ENCODE peak calls at places on chromosome 19, in five cellular contexts. One of them, this sample, is unnamed.

GRCh38 chr19:35549174-35549788 is 3.9 kb downstream of the TMEM147 start:
- DNase-seq in Daoy: peak
- DNase-seq in stimulated activated CD4-positive, alpha-beta T cell treated with anti-CD3 and anti-CD28 coated beads, TNF-alpha, amount 100 ng/mL, for 4 hours: no peak
- DNase-seq in activated CD4-positive, alpha-beta T cell treated with anti-CD3 and anti-CD28 coated beads for 48 hours: peak
- DNase-seq in breast epithelium: no peak
- DNase-seq in this sample: peak

GRCh38 chr19:616276-616675 is 17.1 kb downstream of the POLRMT start:
- DNase-seq in activated CD4-positive, alpha-beta T cell treated with anti-CD3 and anti-CD28 coated beads for 48 hours: no peak
- DNase-seq in breast epithelium: no peak
- DNase-seq in stimulated activated CD4-positive, alpha-beta T cell treated with anti-CD3 and anti-CD28 coated beads, TNF-alpha, amount 100 ng/mL, for 4 hours: no peak
- DNase-seq in Daoy: no peak
- DNase-seq in this sample: no peak

GRCh38 chr19:44792286-44792685 is 14.6 kb downstream of the CBLC start:
- DNase-seq in breast epithelium: no peak
- DNase-seq in activated CD4-positive, alpha-beta T cell treated with anti-CD3 and anti-CD28 coated beads for 48 hours: no peak
- DNase-seq in Daoy: no peak
- DNase-seq in stimulated activated CD4-positive, alpha-beta T cell treated with anti-CD3 and anti-CD28 coated beads, TNF-alpha, amount 100 ng/mL, for 4 hours: no peak
- DNase-seq in this sample: no peak

GRCh38 chr19:33408538-33408937 is 35.0 kb downstream of the CEBPG start:
- DNase-seq in activated CD4-positive, alpha-beta T cell treated with anti-CD3 and anti-CD28 coated beads for 48 hours: no peak
- DNase-seq in Daoy: no peak
- DNase-seq in stimulated activated CD4-positive, alpha-beta T cell treated with anti-CD3 and anti-CD28 coated beads, TNF-alpha, amount 100 ng/mL, for 4 hours: no peak
- DNase-seq in breast epithelium: no peak
- DNase-seq in this sample: no peak

GRCh38 chr19:32921624-32922023 is 50.1 kb downstream of the CEP89 start:
- DNase-seq in activated CD4-positive, alpha-beta T cell treated with anti-CD3 and anti-CD28 coated beads for 48 hours: peak
- DNase-seq in Daoy: no peak
- DNase-seq in stimulated activated CD4-positive, alpha-beta T cell treated with anti-CD3 and anti-CD28 coated beads, TNF-alpha, amount 100 ng/mL, for 4 hours: no peak
- DNase-seq in breast epithelium: no peak
- DNase-seq in this sample: no peak

GRCh38 chr19:50025794-50026549 is at the start of gene ZNF473:
- DNase-seq in Daoy: peak
- DNase-seq in activated CD4-positive, alpha-beta T cell treated with anti-CD3 and anti-CD28 coated beads for 48 hours: peak
- DNase-seq in stimulated activated CD4-positive, alpha-beta T cell treated with anti-CD3 and anti-CD28 coated beads, TNF-alpha, amount 100 ng/mL, for 4 hours: peak
- DNase-seq in breast epithelium: peak
- DNase-seq in this sample: peak

GRCh38 chr19:55813906-55814305 is 17.9 kb downstream of the NLRP11 start:
- DNase-seq in Daoy: no peak
- DNase-seq in breast epithelium: no peak
- DNase-seq in activated CD4-positive, alpha-beta T cell treated with anti-CD3 and anti-CD28 coated beads for 48 hours: no peak
- DNase-seq in stimulated activated CD4-positive, alpha-beta T cell treated with anti-CD3 and anti-CD28 coated beads, TNF-alpha, amount 100 ng/mL, for 4 hours: no peak
- DNase-seq in this sample: no peak

GRCh38 chr19:1027020-1027952 is 878 bp downstream of the CNN2 start:
- DNase-seq in activated CD4-positive, alpha-beta T cell treated with anti-CD3 and anti-CD28 coated beads for 48 hours: peak
- DNase-seq in Daoy: no peak
- DNase-seq in stimulated activated CD4-positive, alpha-beta T cell treated with anti-CD3 and anti-CD28 coated beads, TNF-alpha, amount 100 ng/mL, for 4 hours: no peak
- DNase-seq in breast epithelium: no peak
- DNase-seq in this sample: no peak

GRCh38 chr19:18832331-18833140 is 777 bp downstream of the UPF1 start:
- DNase-seq in Daoy: peak
- DNase-seq in breast epithelium: no peak
- DNase-seq in stimulated activated CD4-positive, alpha-beta T cell treated with anti-CD3 and anti-CD28 coated beads, TNF-alpha, amount 100 ng/mL, for 4 hours: no peak
- DNase-seq in activated CD4-positive, alpha-beta T cell treated with anti-CD3 and anti-CD28 coated beads for 48 hours: peak
- DNase-seq in this sample: peak

GRCh38 chr19:47274891-47275865 is 493 bp downstream of the INAFM1 start:
- DNase-seq in Daoy: no peak
- DNase-seq in activated CD4-positive, alpha-beta T cell treated with anti-CD3 and anti-CD28 coated beads for 48 hours: peak
- DNase-seq in breast epithelium: no peak
- DNase-seq in stimulated activated CD4-positive, alpha-beta T cell treated with anti-CD3 and anti-CD28 coated beads, TNF-alpha, amount 100 ng/mL, for 4 hours: no peak
- DNase-seq in this sample: no peak

GRCh38 chr19:39046037-39046821 is 13.9 kb upstream of the FBXO27 start:
- DNase-seq in activated CD4-positive, alpha-beta T cell treated with anti-CD3 and anti-CD28 coated beads for 48 hours: peak
- DNase-seq in stimulated activated CD4-positive, alpha-beta T cell treated with anti-CD3 and anti-CD28 coated beads, TNF-alpha, amount 100 ng/mL, for 4 hours: no peak
- DNase-seq in Daoy: peak
- DNase-seq in breast epithelium: no peak
- DNase-seq in this sample: no peak

GRCh38 chr19:41941410-41942202 is 13.4 kb upstream of the ERFL start:
- DNase-seq in breast epithelium: no peak
- DNase-seq in Daoy: no peak
- DNase-seq in activated CD4-positive, alpha-beta T cell treated with anti-CD3 and anti-CD28 coated beads for 48 hours: no peak
- DNase-seq in stimulated activated CD4-positive, alpha-beta T cell treated with anti-CD3 and anti-CD28 coated beads, TNF-alpha, amount 100 ng/mL, for 4 hours: no peak
- DNase-seq in this sample: no peak

GRCh38 chr19:38665219-38665931 is 17.9 kb downstream of the ACTN4 start:
- DNase-seq in stimulated activated CD4-positive, alpha-beta T cell treated with anti-CD3 and anti-CD28 coated beads, TNF-alpha, amount 100 ng/mL, for 4 hours: no peak
- DNase-seq in Daoy: no peak
- DNase-seq in activated CD4-positive, alpha-beta T cell treated with anti-CD3 and anti-CD28 coated beads for 48 hours: no peak
- DNase-seq in breast epithelium: no peak
- DNase-seq in this sample: no peak

GRCh38 chr19:43562698-43563241 is 12.6 kb downstream of the XRCC1 start:
- DNase-seq in Daoy: peak
- DNase-seq in stimulated activated CD4-positive, alpha-beta T cell treated with anti-CD3 and anti-CD28 coated beads, TNF-alpha, amount 100 ng/mL, for 4 hours: peak
- DNase-seq in breast epithelium: peak
- DNase-seq in activated CD4-positive, alpha-beta T cell treated with anti-CD3 and anti-CD28 coated beads for 48 hours: peak
- DNase-seq in this sample: peak

GRCh38 chr19:33438016-33438671 is 64.6 kb downstream of the CEBPG start:
- DNase-seq in activated CD4-positive, alpha-beta T cell treated with anti-CD3 and anti-CD28 coated beads for 48 hours: no peak
- DNase-seq in stimulated activated CD4-positive, alpha-beta T cell treated with anti-CD3 and anti-CD28 coated beads, TNF-alpha, amount 100 ng/mL, for 4 hours: no peak
- DNase-seq in Daoy: peak
- DNase-seq in breast epithelium: no peak
- DNase-seq in this sample: no peak

GRCh38 chr19:47429140-47429793 is 9.9 kb upstream of the MEIS3 start:
- DNase-seq in Daoy: no peak
- DNase-seq in stimulated activated CD4-positive, alpha-beta T cell treated with anti-CD3 and anti-CD28 coated beads, TNF-alpha, amount 100 ng/mL, for 4 hours: no peak
- DNase-seq in breast epithelium: no peak
- DNase-seq in activated CD4-positive, alpha-beta T cell treated with anti-CD3 and anti-CD28 coated beads for 48 hours: no peak
- DNase-seq in this sample: no peak

GRCh38 chr19:52022193-52022592 is 6.0 kb downstream of the ZNF614 start:
- DNase-seq in breast epithelium: no peak
- DNase-seq in stimulated activated CD4-positive, alpha-beta T cell treated with anti-CD3 and anti-CD28 coated beads, TNF-alpha, amount 100 ng/mL, for 4 hours: no peak
- DNase-seq in activated CD4-positive, alpha-beta T cell treated with anti-CD3 and anti-CD28 coated beads for 48 hours: no peak
- DNase-seq in Daoy: no peak
- DNase-seq in this sample: no peak

GRCh38 chr19:2341247-2341705 is 12.8 kb downstream of the SPPL2B start:
- DNase-seq in stimulated activated CD4-positive, alpha-beta T cell treated with anti-CD3 and anti-CD28 coated beads, TNF-alpha, amount 100 ng/mL, for 4 hours: no peak
- DNase-seq in breast epithelium: no peak
- DNase-seq in Daoy: no peak
- DNase-seq in activated CD4-positive, alpha-beta T cell treated with anti-CD3 and anti-CD28 coated beads for 48 hours: no peak
- DNase-seq in this sample: no peak

GRCh38 chr19:17555929-17556813 is 722 bp downstream of the COLGALT1 start:
- DNase-seq in activated CD4-positive, alpha-beta T cell treated with anti-CD3 and anti-CD28 coated beads for 48 hours: peak
- DNase-seq in breast epithelium: no peak
- DNase-seq in stimulated activated CD4-positive, alpha-beta T cell treated with anti-CD3 and anti-CD28 coated beads, TNF-alpha, amount 100 ng/mL, for 4 hours: peak
- DNase-seq in Daoy: peak
- DNase-seq in this sample: peak

GRCh38 chr19:1066748-1067340 is at the start of gene ARHGAP45:
- DNase-seq in Daoy: no peak
- DNase-seq in activated CD4-positive, alpha-beta T cell treated with anti-CD3 and anti-CD28 coated beads for 48 hours: peak
- DNase-seq in stimulated activated CD4-positive, alpha-beta T cell treated with anti-CD3 and anti-CD28 coated beads, TNF-alpha, amount 100 ng/mL, for 4 hours: peak
- DNase-seq in breast epithelium: no peak
- DNase-seq in this sample: peak

GRCh38 chr19:12793290-12794195 is 2.3 kb downstream of the JUNB start:
- DNase-seq in Daoy: peak
- DNase-seq in activated CD4-positive, alpha-beta T cell treated with anti-CD3 and anti-CD28 coated beads for 48 hours: peak
- DNase-seq in breast epithelium: peak
- DNase-seq in stimulated activated CD4-positive, alpha-beta T cell treated with anti-CD3 and anti-CD28 coated beads, TNF-alpha, amount 100 ng/mL, for 4 hours: peak
- DNase-seq in this sample: peak

GRCh38 chr19:41226874-41227390 is 7.9 kb downstream of the AXL start:
- DNase-seq in breast epithelium: no peak
- DNase-seq in activated CD4-positive, alpha-beta T cell treated with anti-CD3 and anti-CD28 coated beads for 48 hours: peak
- DNase-seq in stimulated activated CD4-positive, alpha-beta T cell treated with anti-CD3 and anti-CD28 coated beads, TNF-alpha, amount 100 ng/mL, for 4 hours: no peak
- DNase-seq in Daoy: no peak
- DNase-seq in this sample: no peak

GRCh38 chr19:35002037-35002535 is 2.0 kb downstream of the GRAMD1A start:
- DNase-seq in stimulated activated CD4-positive, alpha-beta T cell treated with anti-CD3 and anti-CD28 coated beads, TNF-alpha, amount 100 ng/mL, for 4 hours: no peak
- DNase-seq in activated CD4-positive, alpha-beta T cell treated with anti-CD3 and anti-CD28 coated beads for 48 hours: no peak
- DNase-seq in Daoy: no peak
- DNase-seq in breast epithelium: no peak
- DNase-seq in this sample: no peak

GRCh38 chr19:18280247-18281081 is 958 bp downstream of the JUND start:
- DNase-seq in stimulated activated CD4-positive, alpha-beta T cell treated with anti-CD3 and anti-CD28 coated beads, TNF-alpha, amount 100 ng/mL, for 4 hours: no peak
- DNase-seq in breast epithelium: peak
- DNase-seq in Daoy: peak
- DNase-seq in activated CD4-positive, alpha-beta T cell treated with anti-CD3 and anti-CD28 coated beads for 48 hours: peak
- DNase-seq in this sample: peak

GRCh38 chr19:8569066-8569761 is 8.0 kb downstream of the MYO1F start:
- DNase-seq in Daoy: peak
- DNase-seq in breast epithelium: no peak
- DNase-seq in stimulated activated CD4-positive, alpha-beta T cell treated with anti-CD3 and anti-CD28 coated beads, TNF-alpha, amount 100 ng/mL, for 4 hours: no peak
- DNase-seq in activated CD4-positive, alpha-beta T cell treated with anti-CD3 and anti-CD28 coated beads for 48 hours: peak
- DNase-seq in this sample: peak

GRCh38 chr19:45428385-45429231 is 4.9 kb upstream of the ERCC1 start:
- DNase-seq in stimulated activated CD4-positive, alpha-beta T cell treated with anti-CD3 and anti-CD28 coated beads, TNF-alpha, amount 100 ng/mL, for 4 hours: no peak
- DNase-seq in breast epithelium: no peak
- DNase-seq in Daoy: peak
- DNase-seq in activated CD4-positive, alpha-beta T cell treated with anti-CD3 and anti-CD28 coated beads for 48 hours: peak
- DNase-seq in this sample: peak

GRCh38 chr19:37355901-37356300 is 15.0 kb upstream of the ZNF527 start:
- DNase-seq in stimulated activated CD4-positive, alpha-beta T cell treated with anti-CD3 and anti-CD28 coated beads, TNF-alpha, amount 100 ng/mL, for 4 hours: no peak
- DNase-seq in breast epithelium: no peak
- DNase-seq in activated CD4-positive, alpha-beta T cell treated with anti-CD3 and anti-CD28 coated beads for 48 hours: no peak
- DNase-seq in Daoy: no peak
- DNase-seq in this sample: no peak

GRCh38 chr19:14023404-14024235 is 4.3 kb upstream of the RLN3 start:
- DNase-seq in activated CD4-positive, alpha-beta T cell treated with anti-CD3 and anti-CD28 coated beads for 48 hours: peak
- DNase-seq in breast epithelium: no peak
- DNase-seq in stimulated activated CD4-positive, alpha-beta T cell treated with anti-CD3 and anti-CD28 coated beads, TNF-alpha, amount 100 ng/mL, for 4 hours: no peak
- DNase-seq in Daoy: peak
- DNase-seq in this sample: no peak

GRCh38 chr19:32203161-32203560 is 142.2 kb upstream of the ZNF507 start:
- DNase-seq in stimulated activated CD4-positive, alpha-beta T cell treated with anti-CD3 and anti-CD28 coated beads, TNF-alpha, amount 100 ng/mL, for 4 hours: no peak
- DNase-seq in activated CD4-positive, alpha-beta T cell treated with anti-CD3 and anti-CD28 coated beads for 48 hours: no peak
- DNase-seq in Daoy: no peak
- DNase-seq in breast epithelium: no peak
- DNase-seq in this sample: no peak

GRCh38 chr19:32675720-32676185 is at the start of gene RGS9BP:
- DNase-seq in stimulated activated CD4-positive, alpha-beta T cell treated with anti-CD3 and anti-CD28 coated beads, TNF-alpha, amount 100 ng/mL, for 4 hours: peak
- DNase-seq in activated CD4-positive, alpha-beta T cell treated with anti-CD3 and anti-CD28 coated beads for 48 hours: peak
- DNase-seq in breast epithelium: peak
- DNase-seq in Daoy: peak
- DNase-seq in this sample: peak

GRCh38 chr19:17967258-17968051 is 548 bp downstream of the KCNN1 start:
- DNase-seq in breast epithelium: no peak
- DNase-seq in Daoy: no peak
- DNase-seq in activated CD4-positive, alpha-beta T cell treated with anti-CD3 and anti-CD28 coated beads for 48 hours: no peak
- DNase-seq in stimulated activated CD4-positive, alpha-beta T cell treated with anti-CD3 and anti-CD28 coated beads, TNF-alpha, amount 100 ng/mL, for 4 hours: no peak
- DNase-seq in this sample: no peak

GRCh38 chr19:642755-643727 is 3.4 kb downstream of the FGF22 start:
- DNase-seq in Daoy: no peak
- DNase-seq in breast epithelium: no peak
- DNase-seq in stimulated activated CD4-positive, alpha-beta T cell treated with anti-CD3 and anti-CD28 coated beads, TNF-alpha, amount 100 ng/mL, for 4 hours: no peak
- DNase-seq in activated CD4-positive, alpha-beta T cell treated with anti-CD3 and anti-CD28 coated beads for 48 hours: no peak
- DNase-seq in this sample: no peak

GRCh38 chr19:3243851-3244700 is 19.6 kb downstream of the CELF5 start:
- DNase-seq in activated CD4-positive, alpha-beta T cell treated with anti-CD3 and anti-CD28 coated beads for 48 hours: peak
- DNase-seq in stimulated activated CD4-positive, alpha-beta T cell treated with anti-CD3 and anti-CD28 coated beads, TNF-alpha, amount 100 ng/mL, for 4 hours: peak
- DNase-seq in Daoy: peak
- DNase-seq in breast epithelium: no peak
- DNase-seq in this sample: no peak

GRCh38 chr19:35828694-35829301 is 16.2 kb upstream of the PRODH2 start:
- DNase-seq in breast epithelium: no peak
- DNase-seq in activated CD4-positive, alpha-beta T cell treated with anti-CD3 and anti-CD28 coated beads for 48 hours: peak
- DNase-seq in Daoy: peak
- DNase-seq in stimulated activated CD4-positive, alpha-beta T cell treated with anti-CD3 and anti-CD28 coated beads, TNF-alpha, amount 100 ng/mL, for 4 hours: peak
- DNase-seq in this sample: peak

GRCh38 chr19:49502866-49503581 is 6.8 kb downstream of the RPS11 start:
- DNase-seq in activated CD4-positive, alpha-beta T cell treated with anti-CD3 and anti-CD28 coated beads for 48 hours: peak
- DNase-seq in stimulated activated CD4-positive, alpha-beta T cell treated with anti-CD3 and anti-CD28 coated beads, TNF-alpha, amount 100 ng/mL, for 4 hours: no peak
- DNase-seq in Daoy: peak
- DNase-seq in breast epithelium: no peak
- DNase-seq in this sample: no peak

GRCh38 chr19:12825259-12826131 is 8.9 kb downstream of the RTBDN start:
- DNase-seq in Daoy: peak
- DNase-seq in breast epithelium: no peak
- DNase-seq in activated CD4-positive, alpha-beta T cell treated with anti-CD3 and anti-CD28 coated beads for 48 hours: peak
- DNase-seq in stimulated activated CD4-positive, alpha-beta T cell treated with anti-CD3 and anti-CD28 coated beads, TNF-alpha, amount 100 ng/mL, for 4 hours: no peak
- DNase-seq in this sample: no peak

GRCh38 chr19:48418317-48419064 is 25.0 kb downstream of the GRIN2D start:
- DNase-seq in activated CD4-positive, alpha-beta T cell treated with anti-CD3 and anti-CD28 coated beads for 48 hours: peak
- DNase-seq in Daoy: peak
- DNase-seq in stimulated activated CD4-positive, alpha-beta T cell treated with anti-CD3 and anti-CD28 coated beads, TNF-alpha, amount 100 ng/mL, for 4 hours: no peak
- DNase-seq in breast epithelium: no peak
- DNase-seq in this sample: no peak

This sample was measured in activated CD4-positive, CD25-positive, alpha-beta regulatory T cell.